ENCODE peak calls at places on chromosomes 4 and X, in six cellular contexts. S, U, N, W, Z and K are unnamed samples.

GRCh38 chr4:124953059-124953850 is 240.7 kb upstream of the ANKRD50 start:
- DNase-seq in W (peak; percentile 86), S (no peak), U (peak; percentile 86), N (no peak), Z (no peak), K (no peak)

GRCh38 chr4:40687676-40688389 is 58.2 kb upstream of the RBM47 start:
- DNase-seq in U (no peak), W (no peak), N (no peak), Z (no peak), S (no peak), K (no peak)

GRCh38 chrX:17741123-17741511 is 3.8 kb downstream of the SCML1 start:
- DNase-seq in W (no peak), S (no peak), N (no peak), U (no peak), Z (no peak), K (no peak)

GRCh38 chr4:103098746-103099421 is 750 bp downstream of the BDH2 start:
- DNase-seq in N (no peak), U (no peak), W (no peak), Z (no peak), S (no peak), K (no peak)

GRCh38 chr4:94339779-94340178 is 2.9 kb downstream of the HPGDS start:
- DNase-seq in S (no peak), U (no peak), N (no peak), W (no peak), Z (no peak), K (no peak)

GRCh38 chr4:188341428-188341827 is 202.2 kb downstream of the TRIML1 start:
- DNase-seq in U (no peak), S (no peak), Z (no peak), W (no peak), N (no peak), K (no peak)

GRCh38 chr4:54683616-54684346 is 26.0 kb downstream of the KIT start:
- DNase-seq in Z (no peak), U (no peak), S (no peak), W (peak; percentile 18), N (no peak), K (no peak)

GRCh38 chr4:169311643-169312365 is 41.0 kb upstream of the SH3RF1 start:
- DNase-seq in S (no peak), W (peak; percentile 64), Z (peak; percentile 55), N (no peak), U (no peak), K (peak; percentile 50)

GRCh38 chrX:2691543-2692220 is 587 bp downstream of the CD99 start:
- DNase-seq in U (peak; percentile 34), N (peak; percentile 56), Z (peak; percentile 79), W (no peak), S (peak; percentile 77), K (no peak)

GRCh38 chrX:42195506-42195905 is 272.2 kb upstream of the CASK start:
- DNase-seq in U (no peak), N (no peak), S (no peak), W (no peak), Z (no peak), K (no peak)

GRCh38 chrX:105126201-105126600 is 94.3 kb downstream of the TEX13A start:
- DNase-seq in N (no peak), W (peak; percentile 63), U (no peak), S (no peak), Z (no peak), K (no peak)

GRCh38 chrX:72394518-72395163 is 88.9 kb upstream of the CITED1 start:
- DNase-seq in W (no peak), U (peak; percentile 79), S (peak; percentile 18), Z (peak; percentile 11), N (no peak), K (no peak)

GRCh38 chr4:67886281-67886680 is 2.5 kb upstream of the TMPRSS11D start:
- DNase-seq in Z (no peak), W (peak; percentile 91), N (no peak), S (no peak), U (peak; percentile 69), K (no peak)

GRCh38 chrX:13364230-13364629 is 44.4 kb upstream of the ATXN3L start:
- DNase-seq in N (no peak), Z (no peak), U (no peak), S (no peak), W (no peak), K (no peak)

GRCh38 chrX:19544693-19545305 is 29.5 kb upstream of the MAP3K15 start:
- DNase-seq in Z (peak; percentile 22), W (peak; percentile 46), S (no peak), U (peak; percentile 22), N (peak; percentile 59), K (no peak)

GRCh38 chr4:41260315-41260714 is 3.6 kb downstream of the UCHL1 start:
- DNase-seq in W (no peak), U (no peak), Z (no peak), N (no peak), S (no peak), K (no peak)

GRCh38 chr4:180828455-180829018 is 1414.7 kb upstream of the TENM3 start:
- DNase-seq in Z (peak; percentile 13), N (no peak), S (no peak), W (peak; percentile 73), U (peak; percentile 48), K (no peak)

GRCh38 chr4:91064157-91064853 is 937.1 kb downstream of the CCSER1 start:
- DNase-seq in S (no peak), N (no peak), Z (peak; percentile 6), U (peak; percentile 16), W (peak; percentile 37), K (no peak)

GRCh38 chr4:666822-667544 is 7.1 kb downstream of the ATP5ME start:
- DNase-seq in S (no peak), U (no peak), Z (no peak), N (no peak), W (no peak), K (no peak)

GRCh38 chr4:13261486-13262257 is 222.5 kb downstream of the RAB28 start:
- DNase-seq in Z (no peak), W (no peak), S (no peak), N (no peak), U (peak; percentile 75), K (no peak)

GRCh38 chrX:5976332-5976731 is 252.3 kb downstream of the NLGN4X start:
- DNase-seq in S (no peak), W (no peak), N (no peak), Z (no peak), U (peak; percentile 16), K (no peak)

GRCh38 chr4:13092702-13093101 is 391.4 kb downstream of the RAB28 start:
- DNase-seq in U (peak; percentile 54), S (no peak), Z (peak; percentile 26), N (no peak), W (no peak), K (no peak)

GRCh38 chrX:147912093-147912801 is 528 bp downstream of the FMR1 start:
- DNase-seq in N (peak; percentile 35), S (peak; percentile 15), Z (peak; percentile 6), W (peak; percentile 31), U (peak; percentile 26), K (peak; percentile 12)

GRCh38 chr4:74967324-74967723 is 34.4 kb downstream of the PARM1 start:
- DNase-seq in N (no peak), W (peak; percentile 29), Z (no peak), S (no peak), U (no peak), K (no peak)

GRCh38 chrX:84187501-84188319 is at the start of gene RPS6KA6:
- DNase-seq in N (no peak), U (peak; percentile 22), W (no peak), S (peak; percentile 14), Z (no peak), K (no peak)

GRCh38 chr4:155666701-155667537 is at the start of gene GUCY1A1:
- DNase-seq in Z (peak; percentile 62), U (peak; percentile 6), S (peak; percentile 28), W (no peak), N (peak; percentile 64), K (no peak)
- TF ChIP-seq CTCF in Z (no peak), U (no peak), S (no peak), W (peak; percentile 8), N (no peak), K (no peak)

DNA sequence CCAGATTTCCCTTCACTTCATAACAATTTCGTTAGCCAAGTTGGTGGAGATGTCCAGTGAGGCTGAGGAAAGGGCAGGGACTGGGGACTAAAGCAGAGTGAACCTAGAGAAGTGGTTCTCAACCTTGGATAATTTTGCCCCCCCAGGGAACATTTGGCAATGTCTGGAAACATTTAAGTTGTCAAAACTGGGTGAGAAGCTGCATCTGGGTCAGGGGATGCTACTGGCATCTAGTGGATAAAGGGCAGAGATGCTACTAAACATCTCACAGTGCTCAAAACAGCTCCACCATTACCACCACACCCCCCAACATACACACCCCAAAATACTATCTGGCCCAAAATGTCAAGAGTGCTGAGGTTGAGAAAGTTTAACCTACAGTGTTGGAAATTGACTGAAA is 32.0 kb upstream of the FGF16 start:
- DNase-seq in Z (no peak), W (no peak), S (no peak), U (no peak), N (no peak), K (no peak)
- TF ChIP-seq CTCF in Z (peak; percentile 9), W (no peak), S (peak; percentile 28), U (no peak), N (no peak), K (peak; percentile 16)

GRCh38 chr4:4488405-4489404 is 53.1 kb downstream of the STX18 start:
- DNase-seq in U (peak; percentile 51), Z (peak; percentile 63), W (peak; percentile 74), S (peak; percentile 36), N (peak; percentile 63), K (no peak)
- TF ChIP-seq CTCF in U (peak; percentile 98), Z (peak; percentile 84), W (peak; percentile 80), S (peak; percentile 94), N (peak; percentile 85), K (peak; percentile 96)

DNA sequence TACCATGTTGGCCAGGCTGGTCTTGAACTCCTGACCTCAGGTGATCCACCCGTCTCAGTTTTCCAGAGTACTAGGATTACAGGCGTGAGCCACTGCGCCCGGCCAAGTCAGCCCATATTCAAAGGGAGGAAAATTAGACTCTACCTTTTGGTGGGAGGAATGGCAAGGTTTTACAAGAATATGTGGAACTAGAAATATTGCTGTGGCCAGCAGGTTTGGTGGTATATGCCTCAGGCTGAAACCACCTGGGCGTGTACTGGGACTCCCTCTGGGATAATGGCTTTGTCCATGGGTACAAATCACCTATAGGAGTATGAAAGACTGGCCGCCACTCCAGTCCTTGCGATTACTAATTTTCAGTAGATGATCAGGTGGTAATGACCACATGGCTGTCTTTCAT is 32.4 kb downstream of the SAT1 start:
- DNase-seq in Z (no peak), S (no peak), U (no peak), N (no peak), W (no peak), K (no peak)
- TF ChIP-seq CTCF in Z (no peak), S (no peak), U (no peak), N (no peak), W (no peak), K (no peak)

GRCh38 chr4:167290684-167291083 is 56.4 kb upstream of the SPOCK3 start:
- DNase-seq in W (peak; percentile 62), N (no peak), S (no peak), Z (no peak), U (peak; percentile 10), K (no peak)
- TF ChIP-seq CTCF in W (peak; percentile 5), N (peak; percentile 9), S (peak; percentile 53), Z (peak; percentile 24), U (peak; percentile 27), K (peak; percentile 45)